ENCODE peak calls at places on chromosomes 16 and 17, in five cellular contexts. K is GM13977, A is MCF 10A, F is progenitor cell of endocrine pancreas, T is GM12864. M is an unnamed sample.

GRCh38 chr17:68199837-68200688 is 47.8 kb upstream of the AMZ2 start:
- DNase-seq in K (no peak), A (no peak), F (no peak), T (no peak), M (no peak)

GRCh38 chr17:29172589-29172988 is 7.6 kb downstream of the MYO18A start:
- DNase-seq in K (no peak), A (no peak), F (no peak), T (no peak), M (no peak)

GRCh38 chr17:64074704-64075484 is 54.5 kb upstream of the ICAM2 start:
- DNase-seq in K (no peak), A (peak), F (no peak), T (no peak), M (no peak)

GRCh38 chr17:63974594-63975192 is 2.0 kb upstream of the SCN4A start:
- DNase-seq in K (no peak), A (peak), F (no peak), T (no peak), M (no peak)

GRCh38 chr16:11380836-11381235 is 35.6 kb downstream of the RMI2 start:
- DNase-seq in K (no peak), A (no peak), F (no peak), T (no peak), M (no peak)

GRCh38 chr17:46264456-46265198 is 30.3 kb upstream of the LRRC37A start:
- DNase-seq in K (peak), A (peak), F (no peak), T (no peak), M (no peak)

GRCh38 chr17:37089998-37090397 is 141.2 kb downstream of the AATF start:
- DNase-seq in K (peak), A (no peak), F (no peak), T (peak), M (no peak)

GRCh38 chr16:87492241-87492635 is 586 bp downstream of the ZCCHC14 start:
- DNase-seq in K (no peak), A (no peak), F (no peak), T (no peak), M (no peak)

GRCh38 chr16:54411555-54411954 is 125.0 kb upstream of the IRX3 start:
- DNase-seq in K (no peak), A (no peak), F (no peak), T (no peak), M (no peak)

GRCh38 chr17:46964315-46965265 is 14.5 kb downstream of the RPRML start:
- DNase-seq in K (no peak), A (peak), F (no peak), T (no peak), M (no peak)

GRCh38 chr16:49856741-49857330 is 924 bp upstream of the ZNF423 start:
- DNase-seq in K (peak), A (peak), F (peak), T (no peak), M (no peak)

GRCh38 chr16:28918698-28919097 is 6.3 kb downstream of the RABEP2 start:
- DNase-seq in K (no peak), A (no peak), F (no peak), T (no peak), M (no peak)

GRCh38 chr16:79728923-79729240 is 128.3 kb upstream of the MAF start:
- DNase-seq in K (no peak), A (no peak), F (no peak), T (no peak), M (no peak)

GRCh38 chr17:71849783-71850768 is 270.7 kb upstream of the SOX9 start:
- DNase-seq in K (peak), A (no peak), F (no peak), T (no peak), M (no peak)

GRCh38 chr17:77370536-77370935 is 229.8 kb downstream of the SEC14L1 start:
- DNase-seq in K (no peak), A (no peak), F (no peak), T (no peak), M (no peak)

GRCh38 chr16:20612551-20613470 is 36.6 kb upstream of the ACSM2B start:
- DNase-seq in K (no peak), A (no peak), F (no peak), T (no peak), M (no peak)

GRCh38 chr16:66511615-66512500 is 38.1 kb downstream of the TK2 start:
- DNase-seq in K (no peak), A (peak), F (no peak), T (no peak), M (peak)

GRCh38 chr16:54582631-54583250 is 296.2 kb upstream of the IRX3 start:
- DNase-seq in K (no peak), A (no peak), F (no peak), T (no peak), M (no peak)

GRCh38 chr17:48333034-48333491 is 97.0 kb downstream of the SKAP1 start:
- DNase-seq in K (peak), A (peak), F (no peak), T (no peak), M (no peak)

GRCh38 chr17:60145006-60145935 is 4.5 kb upstream of the CA4 start:
- DNase-seq in K (no peak), A (no peak), F (no peak), T (no peak), M (no peak)

GRCh38 chr17:72756256-72756655 is 336.2 kb downstream of the SLC39A11 start:
- DNase-seq in K (no peak), A (no peak), F (no peak), T (no peak), M (no peak)

DNA sequence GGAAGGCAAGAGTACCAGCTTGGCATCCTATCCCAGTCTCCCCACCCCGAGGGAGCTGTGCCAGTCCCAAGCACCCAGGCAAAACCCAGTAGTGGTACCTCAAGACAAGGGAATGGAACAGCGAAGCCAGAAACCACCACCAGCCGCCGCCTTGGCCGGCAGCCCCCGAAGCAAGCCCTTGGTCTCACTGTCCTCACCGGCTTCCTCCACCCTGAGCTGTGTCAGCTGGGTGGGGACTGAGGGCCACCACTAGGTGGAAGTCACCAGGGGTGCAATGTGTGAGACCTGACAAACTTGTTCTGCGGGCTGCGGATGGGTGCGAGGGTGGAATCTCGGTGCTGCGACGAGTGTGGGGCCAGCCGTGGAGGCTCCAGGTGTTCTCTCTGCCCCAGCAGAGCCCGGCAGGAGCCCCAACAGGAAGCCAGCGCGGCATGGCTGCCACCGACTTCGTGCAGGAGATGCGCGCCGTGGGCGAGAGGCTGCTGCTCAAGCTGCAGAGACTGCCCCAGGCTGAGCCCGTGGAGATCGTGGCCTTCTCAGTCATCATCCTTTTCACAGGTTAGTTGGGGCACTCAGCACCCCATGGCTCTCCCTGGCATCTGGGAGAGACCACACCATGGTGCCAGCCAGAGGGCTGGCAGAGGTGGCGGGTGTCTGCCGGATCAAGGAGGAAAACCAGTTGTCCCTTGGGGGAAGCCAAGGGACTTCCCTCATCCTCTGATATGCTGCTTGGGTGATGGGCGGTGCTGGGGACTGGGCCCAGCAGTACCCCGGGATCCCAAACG is 6.7 kb downstream of the SMIM5 start:
- DNase-seq in K (no peak), A (no peak), F (no peak), T (no peak), M (peak)
- TF ChIP-seq CTCF in K (no peak), A (no peak), F (peak), T (no peak), M (no peak)

DNA sequence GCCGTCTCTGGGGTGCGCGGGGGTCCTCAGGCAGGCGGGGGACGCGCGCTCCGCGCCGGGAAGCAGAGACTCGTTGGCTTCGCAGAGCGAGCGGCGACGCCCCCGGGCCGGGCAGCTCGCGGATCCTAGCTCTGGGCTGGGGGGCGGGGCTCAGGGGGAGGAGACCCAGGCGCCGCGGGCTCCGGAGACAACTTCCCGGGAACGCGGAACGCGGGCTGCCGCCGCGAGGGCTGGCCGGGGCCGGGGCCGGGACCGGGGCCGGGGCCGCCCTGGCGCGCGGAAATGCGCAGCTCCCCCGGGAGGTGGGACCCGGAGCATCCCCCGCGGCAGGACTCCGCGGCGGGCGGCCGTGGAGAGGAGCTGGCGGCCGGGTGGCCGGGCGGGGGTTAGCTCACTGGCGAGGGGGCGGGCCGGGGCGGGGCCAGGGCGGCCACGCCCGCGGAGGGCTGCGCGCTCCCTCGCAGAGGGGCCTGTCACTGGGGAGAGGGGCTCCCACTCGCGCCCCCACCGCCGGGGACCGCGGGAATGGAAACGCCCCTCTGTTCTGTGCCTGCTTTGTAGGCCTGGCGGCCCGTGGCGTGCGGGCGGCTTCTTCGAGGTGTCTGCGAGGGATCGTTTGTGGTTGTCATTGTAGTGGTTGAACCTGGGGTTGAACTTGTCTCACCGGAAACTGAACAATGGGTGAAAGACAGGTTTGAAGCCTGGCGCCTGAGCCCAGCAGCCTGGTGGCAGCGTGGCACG is at the start of gene GAS7:
- DNase-seq in K (peak), A (no peak), F (peak), T (no peak), M (no peak)
- TF ChIP-seq CTCF in K (no peak), A (no peak), F (no peak), T (no peak), M (no peak)

DNA sequence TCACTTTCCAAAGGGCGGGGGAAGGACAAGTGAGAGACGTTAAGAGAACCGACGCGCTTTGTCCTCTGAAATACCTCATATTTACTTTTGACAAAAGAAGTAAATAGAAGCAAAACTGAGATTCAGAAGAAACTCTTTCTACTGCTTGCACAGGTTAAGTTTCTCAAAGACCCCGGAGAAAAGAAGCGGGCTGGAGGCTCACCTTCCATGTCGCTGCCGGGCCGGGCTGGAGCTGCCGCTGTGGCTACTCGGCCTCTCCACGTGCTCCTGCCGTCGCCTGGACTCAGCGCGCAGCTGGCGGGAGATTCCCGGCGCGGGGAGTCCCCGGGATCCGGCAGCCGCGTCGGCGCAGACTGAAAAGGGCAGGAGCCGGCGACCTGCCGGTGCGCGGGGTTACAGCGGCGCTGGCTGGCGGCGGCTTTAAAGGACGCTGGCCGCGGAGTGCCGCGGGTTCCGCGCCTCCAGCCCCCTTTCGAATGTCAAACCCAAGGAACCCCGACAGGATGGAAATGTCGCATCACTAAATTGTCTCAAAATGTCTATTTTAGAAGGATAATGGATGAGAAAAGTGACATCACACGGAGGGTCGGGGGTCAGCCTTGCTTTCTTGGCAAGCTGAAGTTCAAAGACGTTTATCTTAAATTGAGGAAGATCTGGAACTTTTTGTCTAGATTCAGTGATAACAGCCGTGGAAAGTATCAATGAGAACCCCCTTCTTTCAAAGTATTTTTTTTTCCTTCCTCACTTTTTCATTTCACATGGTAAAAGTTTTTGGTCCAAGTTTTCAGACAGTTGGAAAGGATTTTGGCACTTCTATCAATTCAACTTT is at the start of gene IKZF3:
- DNase-seq in K (peak), A (no peak), F (peak), T (no peak), M (no peak)
- TF ChIP-seq CTCF in K (peak), A (no peak), F (no peak), T (peak), M (no peak)

DNA sequence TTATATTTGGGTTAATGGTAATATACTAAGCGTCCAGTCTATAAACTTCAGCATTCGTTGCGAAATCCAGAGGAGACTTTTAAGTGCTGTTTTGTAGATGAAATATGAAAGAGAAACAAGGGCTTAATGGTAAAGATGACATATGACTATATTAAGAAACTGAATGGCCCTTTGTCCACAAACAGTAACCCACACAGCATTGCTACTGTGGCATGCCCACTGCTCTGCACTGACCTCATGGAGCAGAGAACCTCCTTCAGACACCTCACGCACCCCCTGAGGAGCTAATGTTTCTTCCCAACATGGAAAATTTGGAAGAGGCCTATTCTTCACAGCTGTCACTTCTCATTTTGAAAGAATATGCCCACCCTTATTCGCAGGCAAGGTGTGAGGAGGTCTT is 26.7 kb downstream of the ASPA start:
- DNase-seq in K (no peak), A (no peak), F (no peak), T (no peak), M (no peak)
- TF ChIP-seq CTCF in K (no peak), A (no peak), F (no peak), T (no peak), M (no peak)

GRCh38 chr16:51390877-51391276 is 239.8 kb upstream of the SALL1 start:
- DNase-seq in K (no peak), A (no peak), F (no peak), T (no peak), M (no peak)

GRCh38 chr16:51393381-51394005 is 242.4 kb upstream of the SALL1 start:
- DNase-seq in K (no peak), A (no peak), F (no peak), T (no peak), M (no peak)

GRCh38 chr16:51389881-51390280 is 238.8 kb upstream of the SALL1 start:
- DNase-seq in K (no peak), A (no peak), F (no peak), T (no peak), M (no peak)

GRCh38 chr16:51392651-51393187 is 241.6 kb upstream of the SALL1 start:
- DNase-seq in K (no peak), A (no peak), F (no peak), T (no peak), M (no peak)

DNA sequence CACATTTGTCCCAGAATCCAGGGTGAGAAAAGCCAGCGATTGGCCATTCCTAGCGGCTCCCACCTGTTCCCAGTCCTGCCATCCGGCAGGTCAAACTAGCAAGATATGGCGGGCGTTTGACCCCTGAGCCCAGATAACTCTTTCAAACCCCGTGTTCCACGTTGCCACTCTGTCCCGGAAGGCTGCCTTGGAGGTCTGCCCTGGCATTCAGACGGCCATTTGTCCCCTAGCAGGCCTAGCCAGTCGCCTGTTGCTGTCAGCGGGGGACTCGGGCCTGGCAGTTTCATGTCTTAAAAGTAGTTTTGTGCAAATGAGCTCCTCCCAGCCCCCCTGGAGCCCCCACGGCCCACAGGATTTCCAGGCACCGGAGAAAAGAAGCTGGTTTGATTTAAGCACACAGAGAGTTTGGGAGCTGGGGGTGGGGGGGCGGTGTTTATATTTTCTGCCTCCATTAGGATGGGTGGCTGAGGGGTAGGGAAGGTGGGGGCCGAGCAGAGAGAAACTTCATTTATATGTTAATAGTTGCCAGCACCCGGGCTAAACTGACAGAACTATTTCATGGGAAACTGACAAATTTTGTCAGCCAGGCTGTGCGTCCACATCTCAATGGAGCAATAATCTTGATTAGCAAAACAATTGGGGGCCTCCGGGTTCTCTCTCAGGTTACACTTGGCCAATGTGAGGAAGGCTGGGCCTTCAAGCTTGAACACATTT is 240.9 kb upstream of the SALL1 start:
- DNase-seq in K (no peak), A (no peak), F (no peak), T (no peak), M (no peak)
- TF ChIP-seq CTCF in K (no peak), A (no peak), F (no peak), T (no peak), M (no peak)

GRCh38 chr17:81959362-81960129 is 1.4 kb downstream of the NOTUM start:
- DNase-seq in K (peak), A (peak), F (no peak), T (no peak), M (no peak)

GRCh38 chr17:81962499-81963441 is 1.8 kb upstream of the NOTUM start:
- DNase-seq in K (no peak), A (no peak), F (no peak), T (no peak), M (no peak)

GRCh38 chr17:81961087-81961514 is at the start of gene NOTUM:
- DNase-seq in K (no peak), A (no peak), F (no peak), T (no peak), M (no peak)

GRCh38 chr17:81960130-81960958 is 643 bp downstream of the NOTUM start:
- DNase-seq in K (no peak), A (no peak), F (no peak), T (no peak), M (no peak)

GRCh38 chr17:81961554-81962498 is 839 bp upstream of the NOTUM start:
- DNase-seq in K (no peak), A (no peak), F (no peak), T (no peak), M (no peak)
- TF ChIP-seq CTCF in K (no peak), A (no peak), F (no peak), T (no peak), M (no peak)

DNA sequence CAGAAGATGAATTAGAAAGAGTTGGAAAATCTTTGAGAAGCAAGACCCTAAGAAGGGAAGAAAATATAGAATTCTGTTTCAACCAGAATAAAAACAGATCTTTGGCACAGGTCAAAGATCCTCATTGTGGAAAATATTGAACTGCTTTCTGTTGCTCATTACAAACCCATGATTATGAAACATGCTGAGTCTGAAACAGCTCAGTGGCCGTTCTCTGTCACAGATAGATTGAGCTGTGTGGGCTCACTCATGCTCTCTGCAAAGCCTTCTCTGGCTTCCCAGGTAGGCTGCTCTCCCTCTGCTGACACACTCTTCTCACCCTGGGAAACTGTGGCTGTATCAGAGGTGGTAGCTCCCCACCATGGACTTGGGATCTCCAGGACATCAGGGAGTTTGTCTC is 3.4 kb upstream of the KRT38 start:
- DNase-seq in K (no peak), A (no peak), F (no peak), T (no peak), M (no peak)
- TF ChIP-seq CTCF in K (no peak), A (no peak), F (no peak), T (no peak), M (no peak)

GRCh38 chr17:20085283-20085875 is 76.2 kb downstream of the SPECC1 start:
- DNase-seq in K (no peak), A (no peak), F (no peak), T (no peak), M (no peak)
- TF ChIP-seq CTCF in K (no peak), A (no peak), F (no peak), T (no peak), M (no peak)

M was measured in chondrocyte.